ENCODE peak calls at places on chromosomes 4 and X, in four cellular contexts. K is tibial artery, O is esophagus muscularis mucosa, E is ovary. Y is an unnamed sample. For H3K4me1, the result is how much of the 10 kb centered on the place peaks cover.

GRCh38 chr4:7987148-7987989 is 47.7 kb upstream of the AFAP1 start:
- DNase-seq in K (peak), O (peak), E (peak), Y (no peak)

GRCh38 chr4:139416073-139416673 is 37.7 kb upstream of the RAB33B start:
- DNase-seq in K (no peak), O (no peak), E (no peak), Y (no peak)

GRCh38 chrX:154473683-154474082 is 5.4 kb downstream of the LAGE3 start:
- DNase-seq in K (no peak), O (no peak), E (no peak), Y (no peak)

GRCh38 chrX:123184858-123185251 is 777 bp downstream of the GRIA3 start:
- DNase-seq in K (peak), O (no peak), E (peak), Y (no peak)

GRCh38 chrX:150625875-150626274 is 57.5 kb downstream of the MTM1 start:
- DNase-seq in K (no peak), O (no peak), E (no peak), Y (no peak)

GRCh38 chrX:79259073-79259689 is 108.0 kb downstream of the ITM2A start:
- DNase-seq in K (no peak), O (no peak), E (no peak), Y (no peak)

GRCh38 chr4:80202784-80203553 is 5.7 kb downstream of the PRDM8 start:
- DNase-seq in K (no peak), O (no peak), E (peak), Y (no peak)

GRCh38 chrX:100745806-100746537 is 14.1 kb upstream of the SYTL4 start:
- DNase-seq in K (no peak), O (no peak), E (no peak), Y (no peak)

GRCh38 chr4:75895744-75896314 is 6.4 kb downstream of the PPEF2 start:
- DNase-seq in K (no peak), O (no peak), E (no peak), Y (no peak)

GRCh38 chr4:68906238-68907137 is 45.1 kb downstream of the UGT2A3 start:
- DNase-seq in K (no peak), O (no peak), E (no peak), Y (no peak)

GRCh38 chrX:11420851-11421250 is 127.6 kb downstream of the AMELX start:
- DNase-seq in K (no peak), O (no peak), E (no peak), Y (no peak)

GRCh38 chrX:40155617-40156471 is 58.1 kb upstream of the BCOR start:
- DNase-seq in K (no peak), O (no peak), E (peak), Y (no peak)

GRCh38 chr4:141657550-141657949 is 21.2 kb downstream of the IL15 start:
- DNase-seq in K (no peak), O (no peak), E (no peak), Y (no peak)

GRCh38 chrX:8738588-8739189 is 6.8 kb upstream of the ANOS1 start:
- DNase-seq in K (no peak), O (no peak), E (peak), Y (no peak)

GRCh38 chrX:5870238-5870637 is 358.4 kb downstream of the NLGN4X start:
- DNase-seq in K (no peak), O (no peak), E (no peak), Y (no peak)

GRCh38 chr4:176335421-176335820 is 15.7 kb downstream of the SPCS3 start:
- DNase-seq in K (no peak), O (no peak), E (no peak), Y (no peak)

GRCh38 chrX:123833387-123833786 is 26.5 kb upstream of the XIAP start:
- DNase-seq in K (no peak), O (no peak), E (no peak), Y (no peak)

GRCh38 chr4:67871867-67872266 is 11.9 kb downstream of the TMPRSS11D start:
- DNase-seq in K (no peak), O (no peak), E (no peak), Y (no peak)

GRCh38 chr4:113673450-113673849 is 88.1 kb downstream of the CAMK2D start:
- DNase-seq in K (no peak), O (no peak), E (no peak), Y (no peak)

GRCh38 chr4:15459706-15460105 is 10.0 kb upstream of the CC2D2A start:
- DNase-seq in K (no peak), O (peak), E (no peak), Y (no peak)

GRCh38 chr4:150547154-150547838 is 34.7 kb upstream of the MAB21L2 start:
- DNase-seq in K (no peak), O (no peak), E (no peak), Y (no peak)

GRCh38 chrX:110509778-110510510 is 151.3 kb downstream of the RTL9 start:
- DNase-seq in K (no peak), O (no peak), E (no peak), Y (no peak)
- H3K4me3 ChIP-seq in K (no peak), O (no peak), E (no peak), Y (no peak)

GRCh38 chrX:120235284-120235683 is 15.3 kb upstream of the ZBTB33 start:
- DNase-seq in K (no peak), O (no peak), E (no peak), Y (no peak)
- H3K4me1 ChIP-seq in K (under half), O (under half), E (under half), Y (under half)

GRCh38 chrX:53435997-53436396 is 1.8 kb upstream of the HSD17B10 start:
- DNase-seq in K (no peak), O (no peak), E (peak), Y (no peak)
- TF ChIP-seq CTCF in K (peak), O (peak), E (peak), Y (peak)

GRCh38 chr4:4470208-4470607 is 71.6 kb downstream of the STX18 start:
- DNase-seq in K (no peak), O (no peak), E (no peak), Y (no peak)
- H3K4me3 ChIP-seq in K (no peak), O (no peak), E (no peak), Y (no peak)

DNA sequence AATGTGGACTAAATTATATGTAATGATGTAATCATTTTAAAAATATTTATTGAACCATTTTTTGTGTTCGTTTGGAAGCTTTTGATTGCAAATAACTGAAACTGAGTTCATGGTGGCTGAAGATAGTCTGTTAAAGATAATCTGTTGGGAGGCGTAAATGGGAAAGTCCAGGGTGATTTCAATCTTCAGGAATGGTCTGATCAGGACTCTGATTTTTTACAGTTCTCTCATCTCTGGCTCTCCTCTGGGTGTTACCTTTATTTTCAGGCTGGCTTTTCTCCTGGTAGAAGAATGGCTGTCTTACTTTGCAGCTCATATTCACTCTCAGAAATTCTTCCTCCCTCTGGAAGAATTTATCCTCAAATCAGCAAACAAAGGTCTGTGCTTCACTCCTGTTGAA is 199.0 kb upstream of the LEF1 start:
- DNase-seq in K (no peak), O (no peak), E (no peak), Y (no peak)
- H3K4me1 ChIP-seq in K (under half), O (under half), E (under half), Y (under half)

DNA sequence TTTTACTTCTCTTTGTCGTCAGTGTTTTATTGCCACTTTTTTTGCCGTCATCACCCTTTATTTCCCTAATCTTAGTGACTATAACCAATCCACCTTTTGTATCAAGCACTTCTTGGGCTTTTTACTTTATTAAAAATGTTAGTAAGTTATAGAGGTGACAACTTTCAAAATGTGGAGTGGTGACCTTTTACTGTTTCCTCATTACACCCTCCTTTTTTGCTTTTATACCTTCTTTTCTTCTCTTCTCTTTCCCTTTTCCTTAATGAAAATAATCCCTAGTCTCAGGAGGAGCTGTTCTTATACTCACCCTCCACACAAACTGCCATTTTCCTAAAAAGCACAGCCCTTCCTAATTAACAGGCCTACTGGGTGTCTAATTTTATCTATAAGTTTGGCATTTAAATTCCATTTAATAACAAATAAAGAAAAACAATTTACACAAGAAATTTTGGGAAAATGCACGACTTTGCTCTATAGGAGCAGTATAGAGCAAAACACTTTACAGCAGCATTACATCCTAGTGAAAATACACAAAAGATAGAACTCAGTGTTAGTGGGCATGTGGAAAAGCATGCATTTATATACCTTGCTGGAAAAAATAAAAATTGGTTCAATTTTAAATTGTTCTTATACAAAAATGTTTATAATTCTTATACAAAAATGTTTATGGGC is 27.3 kb downstream of the BBS12 start:
- DNase-seq in K (no peak), O (no peak), E (no peak), Y (no peak)
- TF ChIP-seq CTCF in K (no peak), O (peak), E (no peak), Y (no peak)